ENCODE peak calls at places on chromosomes 11 and 22, in five cellular contexts. X is heart left ventricle, M is dorsolateral prefrontal cortex, Z is right atrium auricular region, D is upper lobe of right lung. P is an unnamed sample.
A peak's percentile ranks its signal among the peaks of the same experiment; 100 is the strongest.

GRCh38 chr11:62676698-62677097 is 2.2 kb downstream of the UBXN1 start:
- DNase-seq in M (no peak), X (no peak), Z (no peak), D (no peak), P (no peak)

GRCh38 chr22:48426466-48427380 is 1401.0 kb downstream of the BRD1 start:
- DNase-seq in X (no peak), Z (no peak), M (no peak), D (peak; percentile 42), P (no peak)

GRCh38 chr22:46813816-46814597 is 51.6 kb downstream of the TBC1D22A start:
- DNase-seq in M (no peak), D (no peak), Z (no peak), X (no peak), P (peak; percentile 56)

GRCh38 chr11:112630496-112630895 is 330.7 kb upstream of the NCAM1 start:
- DNase-seq in M (no peak), X (no peak), D (no peak), Z (no peak), P (no peak)

GRCh38 chr11:18617688-18618340 is 16.3 kb downstream of the SPTY2D1 start:
- DNase-seq in D (no peak), X (no peak), M (no peak), Z (no peak), P (no peak)

GRCh38 chr11:121248496-121248895 is 44.1 kb upstream of the SC5D start:
- DNase-seq in Z (no peak), M (no peak), D (no peak), X (no peak), P (no peak)

GRCh38 chr11:16925495-16926065 is 88.6 kb downstream of the PLEKHA7 start:
- DNase-seq in X (peak; percentile 57), Z (no peak), D (peak; percentile 73), M (no peak), P (peak; percentile 84)

GRCh38 chr22:45997077-45997774 is 20.3 kb upstream of the WNT7B start:
- DNase-seq in X (peak; percentile 96), M (peak; percentile 69), D (peak; percentile 89), Z (peak; percentile 95), P (peak; percentile 81)

GRCh38 chr11:72227316-72228228 is 3.0 kb downstream of the INPPL1 start:
- DNase-seq in Z (no peak), D (peak; percentile 54), M (no peak), X (no peak), P (no peak)

GRCh38 chr11:81211050-81211449 is 1522.6 kb downstream of the FAM181B start:
- DNase-seq in M (no peak), D (no peak), X (no peak), Z (no peak), P (no peak)

DNA sequence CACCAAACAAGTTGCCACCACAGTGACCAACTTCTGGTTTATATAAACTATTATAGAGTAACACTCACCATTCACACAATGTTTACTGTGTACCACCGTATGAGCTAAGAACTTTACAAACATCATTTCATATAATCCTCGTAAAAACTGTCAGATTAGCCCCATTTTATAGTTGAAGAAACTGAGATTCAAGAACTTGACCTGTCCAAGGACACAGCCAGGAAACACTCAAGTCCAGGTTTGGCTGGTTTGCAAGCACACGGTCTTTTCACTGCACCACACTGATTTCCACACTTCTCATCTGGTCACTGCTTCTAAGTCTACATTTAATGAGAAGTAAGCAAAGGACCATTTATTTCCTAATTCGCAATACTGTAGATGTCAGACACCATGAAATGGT is 3.7 kb downstream of the MORC2 start:
- DNase-seq in X (no peak), M (no peak), Z (no peak), D (no peak), P (no peak)
- H3K4me3 ChIP-seq in X (no peak overlapping the region), M (no peak overlapping the region), Z (no peak overlapping the region), D (no peak overlapping the region), P (no peak overlapping the region)

DNA sequence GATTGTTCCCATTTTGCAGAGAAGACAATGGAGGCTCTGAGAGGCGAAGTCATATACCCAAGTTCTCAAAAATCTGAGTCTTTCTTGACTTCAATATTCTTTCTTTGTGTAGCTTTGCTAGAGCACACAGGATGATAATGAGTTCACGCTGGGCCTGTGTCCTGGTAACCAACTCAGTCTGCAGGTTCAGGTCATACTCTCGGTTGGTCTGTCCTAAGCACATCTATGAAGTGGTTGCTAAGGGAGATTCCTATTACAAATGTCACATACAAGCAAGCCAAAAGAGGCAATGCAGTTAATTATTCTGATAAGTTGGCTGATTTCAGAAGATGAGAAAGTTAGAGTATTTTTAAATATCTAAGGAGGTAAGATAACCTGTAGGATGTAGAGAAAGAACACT is 481.0 kb downstream of the SOX6 start:
- DNase-seq in D (no peak), X (no peak), M (no peak), Z (no peak), P (no peak)
- H3K27ac ChIP-seq in D (no peak overlapping the region), X (no peak overlapping the region), M (no peak overlapping the region), Z (no peak overlapping the region), P (no peak overlapping the region)

GRCh38 chr11:125494601-125494986 is 1.5 kb downstream of the FEZ1 start:
- DNase-seq in X (no peak), M (peak; percentile 43), Z (no peak), D (no peak), P (no peak)
- H3K4me3 ChIP-seq in X (peak overlapping the region; percentile 69), M (peak overlapping the region; percentile 79), Z (peak overlapping the region; percentile 71), D (peak overlapping the region; percentile 60), P (no peak overlapping the region)

DNA sequence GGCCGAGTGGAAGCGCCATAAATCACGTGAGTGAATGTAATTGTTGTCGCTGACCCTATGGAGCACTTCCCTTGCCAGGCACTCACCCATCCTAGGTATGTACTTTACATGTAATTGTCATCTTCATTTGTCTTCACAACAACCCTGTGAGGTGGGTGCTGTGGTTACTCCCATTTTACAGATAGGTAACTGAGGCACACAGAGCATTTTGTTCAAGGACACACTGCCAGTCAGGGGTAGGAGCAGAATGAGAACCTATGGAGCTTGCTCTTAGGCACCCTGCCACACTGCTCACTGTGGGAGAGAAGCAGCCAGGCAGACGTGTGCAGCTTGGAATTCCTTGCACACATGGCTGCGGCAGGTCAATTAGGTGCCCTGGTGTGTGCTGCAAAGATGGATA is 785 bp upstream of the EFCAB6 start:
- DNase-seq in M (no peak), Z (no peak), D (no peak), X (no peak), P (no peak)
- H3K27ac ChIP-seq in M (peak overlapping the region; percentile 85), Z (peak overlapping the region; percentile 73), D (peak overlapping the region; percentile 91), X (no peak overlapping the region), P (no peak overlapping the region)

DNA sequence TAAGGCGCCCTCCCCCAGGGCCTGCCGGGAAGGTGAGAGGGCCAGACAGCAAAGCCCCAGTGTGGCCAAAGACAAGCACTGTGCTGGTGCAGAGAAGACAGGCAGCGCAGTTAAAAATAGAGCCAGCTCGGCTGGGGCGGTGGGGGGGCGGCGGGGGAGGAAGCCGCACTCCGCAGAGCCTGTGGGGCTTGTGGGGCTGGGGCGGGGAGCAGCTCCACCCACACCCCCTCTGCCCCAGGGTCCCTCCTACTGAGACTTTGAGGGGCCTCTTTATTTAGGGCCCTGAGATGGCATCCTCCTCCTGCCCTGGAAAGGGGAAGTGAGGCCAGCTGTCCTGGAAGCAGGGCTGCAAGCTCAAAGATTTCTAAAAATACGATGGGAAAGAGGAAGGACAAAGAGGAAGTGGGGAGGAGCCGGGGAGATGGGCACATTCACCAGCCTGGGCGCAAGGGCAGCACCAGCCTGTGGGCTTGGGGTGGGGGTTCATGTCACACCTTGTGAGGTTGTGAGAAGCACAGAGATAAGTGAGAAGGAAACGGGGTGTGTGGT is 2.6 kb downstream of the CYTH4 start:
- DNase-seq in Z (peak; percentile 70), M (peak; percentile 38), X (peak; percentile 76), D (peak; percentile 76), P (peak; percentile 16)
- H3K4me3 ChIP-seq in Z (peak overlapping the region; percentile 25), M (peak overlapping the region; percentile 39), X (peak overlapping the region; percentile 43), D (peak overlapping the region; percentile 59), P (no peak overlapping the region)

GRCh38 chr11:61578819-61579218 is 2.1 kb downstream of the SYT7 start:
- DNase-seq in M (no peak), D (no peak), Z (no peak), X (no peak), P (no peak)
- H3K27ac ChIP-seq in M (no peak overlapping the region), D (no peak overlapping the region), Z (no peak overlapping the region), X (no peak overlapping the region), P (no peak overlapping the region)

GRCh38 chr11:22458141-22458540 is 120.0 kb downstream of the SLC17A6 start:
- DNase-seq in Z (no peak), X (no peak), D (no peak), M (no peak), P (no peak)

GRCh38 chr11:22459053-22459452 is 120.9 kb downstream of the SLC17A6 start:
- DNase-seq in M (no peak), X (no peak), Z (no peak), D (no peak), P (no peak)

GRCh38 chr11:22460181-22460580 is 122.0 kb downstream of the SLC17A6 start:
- DNase-seq in D (no peak), Z (no peak), X (no peak), M (no peak), P (no peak)

GRCh38 chr11:22465620-22466019 is 127.4 kb downstream of the SLC17A6 start:
- DNase-seq in Z (no peak), X (no peak), M (no peak), D (no peak), P (no peak)

GRCh38 chr11:22461626-22462025 is 123.4 kb downstream of the SLC17A6 start:
- DNase-seq in Z (no peak), D (no peak), X (no peak), M (no peak), P (no peak)
- H3K4me3 ChIP-seq in Z (no peak overlapping the region), D (no peak overlapping the region), X (no peak overlapping the region), M (no peak overlapping the region), P (no peak overlapping the region)

DNA sequence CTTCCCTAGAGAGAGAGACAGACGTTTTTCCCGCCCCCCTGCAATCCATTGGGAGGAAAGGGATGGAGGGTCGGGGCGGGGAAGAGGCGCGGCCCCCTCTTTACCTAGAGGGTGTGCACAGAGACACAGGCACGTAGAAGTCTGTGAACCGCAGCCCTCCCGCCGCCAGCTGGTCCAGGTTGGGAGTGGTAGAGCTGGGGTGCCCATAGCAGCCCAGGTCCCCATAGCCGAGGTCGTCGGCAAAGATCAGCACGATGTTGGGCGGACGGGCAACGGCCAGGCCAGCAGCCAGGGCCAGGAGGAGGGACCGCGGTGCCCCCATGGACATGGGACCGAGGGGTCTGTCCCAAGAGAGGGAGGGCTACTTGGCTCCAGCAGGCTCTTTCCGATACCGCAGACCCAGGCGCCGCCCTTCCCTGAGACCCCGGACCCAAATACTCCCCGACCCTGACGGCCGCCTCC is 469 bp downstream of the ARSA start:
- DNase-seq in M (no peak), X (no peak), Z (no peak), D (no peak), P (no peak)
- H3K27ac ChIP-seq in M (peak overlapping the region; percentile 78), X (peak overlapping the region; percentile 75), Z (peak overlapping the region; percentile 77), D (peak overlapping the region; percentile 55), P (peak overlapping the region; percentile 72)